ENCODE peak calls at places on chromosomes 13 and 19, in eight cellular contexts. V, X, A, O, U, N, L and I are unnamed samples.

GRCh38 chr19:44640518-44640917 is 3.2 kb upstream of the PVR start:
- DNase-seq in N (no peak), X (no peak), V (no peak), U (no peak), O (peak), L (no peak), A (no peak), I (no peak)

GRCh38 chr13:110699148-110700145 is 6.5 kb downstream of the CARS2 start:
- DNase-seq in N (no peak), A (no peak), L (no peak), O (no peak), X (no peak), V (no peak), U (no peak), I (no peak)

GRCh38 chr13:33441015-33441414 is 155.5 kb upstream of the STARD13 start:
- DNase-seq in A (no peak), X (no peak), V (no peak), N (no peak), L (peak), O (peak), U (peak), I (peak)

GRCh38 chr19:48386981-48387380 is 4.4 kb downstream of the KDELR1 start:
- DNase-seq in A (no peak), O (no peak), N (no peak), V (no peak), U (no peak), L (no peak), X (no peak), I (no peak)

GRCh38 chr19:56106993-56107392 is 14.1 kb downstream of the ZNF787 start:
- DNase-seq in N (no peak), L (no peak), A (no peak), U (no peak), O (no peak), V (no peak), X (no peak), I (no peak)

GRCh38 chr19:47142779-47143178 is 12.1 kb downstream of the SAE1 start:
- DNase-seq in U (no peak), V (no peak), N (no peak), O (no peak), L (no peak), A (no peak), X (no peak), I (no peak)

GRCh38 chr13:27428160-27428559 is 3.7 kb downstream of the GTF3A start:
- DNase-seq in A (no peak), V (peak), L (no peak), X (no peak), O (no peak), U (no peak), N (no peak), I (no peak)

GRCh38 chr19:43462383-43462782 is 3.0 kb downstream of the LYPD3 start:
- DNase-seq in X (no peak), O (no peak), L (no peak), N (no peak), A (no peak), V (no peak), U (no peak), I (no peak)

GRCh38 chr13:75766636-75767035 is 130.5 kb downstream of the LMO7 start:
- DNase-seq in V (no peak), O (no peak), U (no peak), A (no peak), N (no peak), L (no peak), X (no peak), I (no peak)

GRCh38 chr19:4337906-4338440 is 654 bp downstream of the STAP2 start:
- DNase-seq in A (no peak), X (no peak), N (no peak), O (peak), V (no peak), L (no peak), U (no peak), I (no peak)

GRCh38 chr13:107289540-107289939 is 721.6 kb upstream of the ARGLU1 start:
- DNase-seq in A (no peak), L (no peak), N (no peak), X (no peak), V (no peak), U (no peak), O (no peak), I (no peak)

GRCh38 chr19:50555447-50556235 is 12.6 kb downstream of the LRRC4B start:
- DNase-seq in V (no peak), X (peak), A (no peak), U (peak), N (no peak), O (no peak), L (peak), I (peak)

GRCh38 chr19:40594251-40594650 is 6.9 kb upstream of the LTBP4 start:
- DNase-seq in V (no peak), N (no peak), O (no peak), X (no peak), U (no peak), L (no peak), A (no peak), I (peak)

GRCh38 chr19:4108767-4109625 is 14.9 kb downstream of the MAP2K2 start:
- DNase-seq in A (no peak), U (no peak), V (no peak), L (no peak), X (no peak), O (no peak), N (no peak), I (no peak)

GRCh38 chr19:55340784-55341147 is 1.1 kb downstream of the KMT5C start:
- DNase-seq in X (peak), N (no peak), L (no peak), A (no peak), V (peak), O (no peak), U (peak), I (peak)

GRCh38 chr13:111943229-111943795 is 123.6 kb upstream of the SOX1 start:
- DNase-seq in V (no peak), N (peak), O (no peak), A (no peak), X (no peak), U (no peak), L (no peak), I (no peak)

GRCh38 chr13:114148521-114148855 is 16.1 kb upstream of the RASA3 start:
- DNase-seq in X (no peak), L (no peak), O (no peak), U (no peak), V (no peak), N (peak), A (peak), I (peak)

GRCh38 chr19:5172859-5173577 is 167.6 kb downstream of the PTPRS start:
- DNase-seq in N (no peak), L (no peak), X (no peak), U (no peak), A (no peak), O (peak), V (peak), I (no peak)

GRCh38 chr13:101763191-101763590 is 310.7 kb downstream of the ITGBL1 start:
- DNase-seq in A (no peak), V (no peak), X (no peak), N (no peak), L (no peak), O (peak), U (no peak), I (no peak)

GRCh38 chr19:38298841-38299680 is 5.0 kb upstream of the C19orf33 start:
- DNase-seq in N (no peak), O (peak), L (no peak), X (no peak), U (no peak), V (no peak), A (no peak), I (no peak)

GRCh38 chr19:29054886-29055675 is 157.9 kb downstream of the UQCRFS1 start:
- DNase-seq in X (no peak), L (no peak), O (peak), N (no peak), U (no peak), A (no peak), V (no peak), I (no peak)

GRCh38 chr13:58926858-58927257 is 1236.9 kb downstream of the DIAPH3 start:
- DNase-seq in U (no peak), X (no peak), L (no peak), A (no peak), V (no peak), N (no peak), O (no peak), I (no peak)

GRCh38 chr13:25881946-25882574 is 169.8 kb downstream of the SHISA2 start:
- DNase-seq in X (no peak), A (no peak), L (peak), V (no peak), O (peak), U (peak), N (no peak), I (peak)

GRCh38 chr13:33186851-33187250 is 98.7 kb downstream of the STARD13 start:
- DNase-seq in O (peak), L (no peak), V (no peak), U (no peak), N (no peak), X (no peak), A (no peak), I (no peak)